ENCODE peak calls at places on chromosomes 5 and 9, in nine cellular contexts. Q is vagina; B is brain microvascular endothelial cell; P is endothelial cell; D is heart left ventricle; T is CD4-positive, alpha-beta T cell; E is osteocyte; F is H9; Z is mammary epithelial cell. L is an unnamed sample.

GRCh38 chr5:24535646-24536045 is 109.1 kb downstream of the CDH10 start:
- DNase-seq in D (no peak), Q (no peak), Z (no peak), P (no peak), F (no peak), B (no peak), T (no peak), E (no peak), L (no peak)

GRCh38 chr9:13719981-13720380 is 440.5 kb upstream of the MPDZ start:
- DNase-seq in D (no peak), B (peak), Q (no peak), Z (peak), P (no peak), T (no peak), E (no peak), F (no peak), L (no peak)

GRCh38 chr9:33449715-33450114 is 2.3 kb upstream of the AQP3 start:
- DNase-seq in Q (no peak), T (no peak), B (no peak), E (no peak), D (no peak), F (no peak), Z (no peak), P (no peak), L (no peak)

GRCh38 chr9:83238871-83239624 is 176.1 kb upstream of the RASEF start:
- DNase-seq in F (no peak), Q (no peak), E (no peak), B (no peak), Z (no peak), P (no peak), T (no peak), D (no peak), L (no peak)

GRCh38 chr9:7536310-7536939 is 263.2 kb downstream of the DMAC1 start:
- DNase-seq in D (peak), F (peak), B (peak), Z (peak), P (peak), E (no peak), T (no peak), Q (no peak), L (no peak)

GRCh38 chr9:31839273-31839672 is 545.2 kb upstream of the ACO1 start:
- DNase-seq in T (no peak), D (no peak), Z (no peak), E (no peak), F (no peak), P (no peak), B (no peak), Q (no peak), L (no peak)

GRCh38 chr9:91411096-91411771 is 12.4 kb downstream of the NFIL3 start:
- DNase-seq in F (no peak), Q (no peak), T (no peak), Z (no peak), D (no peak), B (no peak), P (no peak), E (no peak), L (no peak)

GRCh38 chr9:96176901-96177718 is 124.9 kb downstream of the HSD17B3 start:
- DNase-seq in T (no peak), E (no peak), F (peak), Q (no peak), D (peak), Z (no peak), P (no peak), B (no peak), L (no peak)

GRCh38 chr5:159444441-159445082 is 114.3 kb upstream of the IL12B start:
- DNase-seq in B (peak), Q (no peak), Z (peak), F (peak), P (no peak), D (no peak), E (no peak), T (no peak), L (no peak)

GRCh38 chr9:107749787-107750444 is 260.3 kb upstream of the KLF4 start:
- DNase-seq in P (no peak), Q (peak), E (peak), Z (peak), B (peak), T (no peak), F (peak), D (peak), L (peak)

GRCh38 chr9:19119801-19120440 is 7.4 kb downstream of the PLIN2 start:
- DNase-seq in E (no peak), Q (no peak), D (no peak), T (no peak), F (no peak), P (no peak), B (no peak), Z (peak), L (no peak)

GRCh38 chr5:36206913-36207312 is 34.8 kb downstream of the NADK2 start:
- DNase-seq in E (no peak), P (no peak), D (no peak), Z (no peak), T (no peak), F (no peak), B (no peak), Q (no peak), L (no peak)

GRCh38 chr5:125043781-125044391 is 297.4 kb upstream of the ZNF608 start:
- DNase-seq in P (no peak), D (peak), T (no peak), Q (no peak), F (no peak), B (peak), E (peak), Z (peak), L (no peak)

GRCh38 chr5:5380298-5380697 is 42.2 kb upstream of the ICE1 start:
- DNase-seq in T (no peak), Q (no peak), P (no peak), B (peak), F (no peak), D (no peak), E (no peak), Z (no peak), L (no peak)

GRCh38 chr5:177516601-177517568 is at the start of gene DDX41:
- DNase-seq in E (peak), P (peak), B (peak), T (peak), Q (peak), Z (peak), F (peak), D (peak), L (peak)

GRCh38 chr5:115415143-115415491 is 118.7 kb upstream of the CCDC112 start:
- DNase-seq in P (no peak), E (no peak), F (no peak), Z (peak), Q (no peak), T (no peak), D (peak), B (peak), L (no peak)

GRCh38 chr5:74327339-74327685 is 313.2 kb downstream of the ENC1 start:
- DNase-seq in B (no peak), E (no peak), D (no peak), Q (no peak), P (no peak), F (no peak), Z (no peak), T (no peak), L (no peak)

GRCh38 chr9:127049044-127049443 is 73.4 kb downstream of the ANGPTL2 start:
- DNase-seq in Q (peak), Z (peak), F (no peak), D (no peak), E (peak), P (peak), T (no peak), B (peak), L (no peak)

DNA sequence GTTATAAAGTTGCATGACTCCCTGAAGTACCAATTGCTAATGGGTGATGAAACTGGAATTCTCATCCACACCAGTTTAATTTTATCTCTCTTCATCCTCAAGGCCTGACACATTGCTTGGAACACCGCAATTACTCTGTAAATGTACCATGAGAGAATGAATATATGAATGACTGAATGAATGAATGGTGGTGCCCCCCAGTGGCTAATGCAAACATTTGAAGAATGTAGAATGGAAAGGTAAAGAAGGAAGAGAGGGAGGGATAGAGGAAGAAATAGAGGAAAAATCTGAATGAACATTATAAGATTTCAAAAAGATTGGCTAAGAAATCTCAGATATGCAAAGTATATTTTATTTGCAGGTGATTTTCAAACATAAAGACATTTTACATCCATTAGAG is 13.1 kb downstream of the PAPPA start:
- DNase-seq in Z (no peak), E (no peak), D (no peak), P (no peak), T (no peak), Q (no peak), F (no peak), B (no peak), L (no peak)
- TF ChIP-seq CTCF in Z (peak), E (peak), D (peak), P (peak), T (no peak), Q (no peak), F (peak), B (peak), L (no peak)

DNA sequence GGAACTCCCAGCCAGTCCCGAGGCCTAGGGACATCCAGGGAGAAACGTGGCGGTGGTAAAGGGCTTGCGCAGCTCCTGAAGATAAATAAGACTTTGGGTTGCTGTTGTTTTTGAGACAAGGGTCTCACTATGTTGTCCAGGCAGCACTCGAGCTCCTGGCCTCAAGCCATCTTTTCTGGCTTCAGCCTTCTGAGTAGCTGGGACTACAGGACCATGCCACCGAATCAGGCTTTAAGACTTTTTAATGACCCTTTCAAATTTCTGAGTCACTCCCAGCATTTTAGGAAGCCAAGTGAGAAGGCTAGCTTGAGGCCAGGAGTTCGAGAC is 704 bp upstream of the GNE start:
- DNase-seq in D (no peak), T (no peak), F (no peak), E (no peak), B (no peak), Z (no peak), P (no peak), Q (peak), L (no peak)
- TF ChIP-seq CTCF in D (no peak), T (no peak), F (no peak), E (no peak), B (no peak), Z (no peak), P (no peak), Q (no peak), L (no peak)

GRCh38 chr5:116528519-116529234 is 45.9 kb downstream of the SEMA6A start:
- DNase-seq in T (no peak), Q (no peak), P (no peak), B (no peak), Z (no peak), E (no peak), F (no peak), D (no peak), L (no peak)
- TF ChIP-seq CTCF in T (no peak), Q (no peak), P (no peak), B (no peak), Z (no peak), E (no peak), F (no peak), D (no peak), L (no peak)

GRCh38 chr9:37835821-37836220 is 35.2 kb downstream of the DCAF10 start:
- DNase-seq in D (no peak), T (no peak), F (no peak), Z (no peak), P (no peak), B (no peak), E (no peak), Q (no peak), L (no peak)

GRCh38 chr9:37840560-37841194 is 40.1 kb downstream of the DCAF10 start:
- DNase-seq in Q (no peak), F (no peak), P (no peak), E (no peak), B (peak), Z (peak), T (no peak), D (no peak), L (no peak)

GRCh38 chr9:37839491-37840461 is 39.2 kb downstream of the DCAF10 start:
- DNase-seq in F (no peak), Q (no peak), P (no peak), Z (peak), B (peak), T (no peak), E (no peak), D (no peak), L (no peak)

GRCh38 chr9:37836386-37836785 is 35.8 kb downstream of the DCAF10 start:
- DNase-seq in E (no peak), Z (no peak), T (no peak), Q (no peak), P (no peak), D (no peak), F (no peak), B (no peak), L (no peak)
- TF ChIP-seq CTCF in E (no peak), Z (no peak), T (no peak), Q (no peak), P (no peak), D (no peak), F (no peak), B (no peak), L (no peak)

DNA sequence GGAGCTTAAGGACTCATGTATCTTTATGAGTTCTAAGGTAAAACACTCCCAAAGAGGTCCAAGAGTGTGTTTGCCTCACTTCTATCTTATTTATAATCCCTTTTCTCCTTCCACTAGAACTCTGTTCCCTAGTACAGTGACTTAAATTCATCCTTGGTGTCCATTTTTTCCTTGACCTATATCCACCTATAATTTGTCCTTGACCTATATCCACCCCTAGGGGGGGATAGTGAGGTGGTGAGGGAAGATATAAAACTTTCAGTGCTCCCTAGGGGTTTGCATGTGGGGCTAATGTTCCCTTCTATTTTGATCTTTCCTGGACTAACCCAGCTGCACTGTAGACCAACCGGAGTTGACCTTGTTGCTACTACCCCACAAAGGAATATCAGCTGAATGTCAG is 83.5 kb upstream of the GNAQ start:
- DNase-seq in E (no peak), F (no peak), Z (no peak), Q (no peak), T (no peak), D (no peak), B (no peak), P (peak), L (no peak)
- TF ChIP-seq CTCF in E (peak), F (peak), Z (peak), Q (no peak), T (peak), D (no peak), B (peak), P (peak), L (no peak)

DNA sequence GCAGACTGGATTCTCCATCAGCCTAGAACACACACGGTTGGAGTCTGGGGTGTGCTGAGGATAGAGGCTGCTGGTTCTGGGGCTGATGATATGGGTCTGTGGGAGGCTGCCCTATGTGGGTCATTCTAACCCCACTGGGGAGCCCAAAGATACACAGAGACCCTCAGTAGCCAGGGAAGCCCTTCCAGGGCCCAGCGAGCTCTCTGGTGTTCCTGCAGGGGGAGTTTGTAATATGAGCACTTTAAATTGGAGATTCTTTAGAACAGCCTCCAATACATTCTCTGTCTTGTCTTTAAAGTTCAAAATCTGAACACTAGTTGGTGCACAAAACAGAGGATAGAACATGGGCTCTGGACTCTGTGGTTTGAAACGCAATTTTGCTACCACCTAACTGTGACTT is 2.4 kb downstream of the ACTL7A start:
- DNase-seq in B (no peak), Q (no peak), F (no peak), E (no peak), D (no peak), P (no peak), T (no peak), Z (no peak), L (no peak)
- TF ChIP-seq CTCF in B (peak), Q (no peak), F (peak), E (no peak), D (no peak), P (no peak), T (no peak), Z (no peak), L (no peak)

GRCh38 chr5:91052977-91053732 is 330.0 kb downstream of the ARRDC3 start:
- DNase-seq in Z (no peak), D (no peak), Q (no peak), T (no peak), P (no peak), E (no peak), B (no peak), F (no peak), L (no peak)
- TF ChIP-seq CTCF in Z (no peak), D (no peak), Q (no peak), T (no peak), P (no peak), E (no peak), B (no peak), F (no peak), L (no peak)

DNA sequence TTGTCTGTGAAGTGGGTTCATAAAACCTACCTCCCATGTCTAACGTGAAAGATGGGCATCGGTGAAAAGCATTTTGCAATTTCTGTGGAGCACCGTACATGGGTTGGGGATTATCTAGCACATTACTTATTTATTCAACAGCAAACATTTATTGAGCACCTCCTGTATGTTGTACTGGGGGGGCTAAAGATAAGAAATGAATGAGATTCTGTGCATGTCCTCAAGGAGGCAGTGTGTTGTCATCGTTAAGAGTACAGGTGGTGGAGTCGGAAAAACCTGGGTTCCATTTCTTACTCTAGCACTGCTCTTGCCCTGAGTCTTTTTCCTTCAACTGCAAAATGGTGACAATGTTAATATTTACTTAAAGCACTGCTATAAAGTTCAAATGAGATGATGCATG is 30.4 kb upstream of the DENND1A start:
- DNase-seq in F (no peak), Z (no peak), Q (no peak), B (no peak), E (no peak), P (no peak), T (no peak), D (no peak), L (no peak)
- TF ChIP-seq CTCF in F (peak), Z (no peak), Q (no peak), B (peak), E (no peak), P (peak), T (no peak), D (no peak), L (no peak)

GRCh38 chr5:72412283-72413055 is 92.3 kb downstream of the PTCD2 start:
- DNase-seq in E (no peak), B (peak), Z (no peak), Q (no peak), T (no peak), P (no peak), F (no peak), D (no peak), L (no peak)
- TF ChIP-seq CTCF in E (peak), B (peak), Z (no peak), Q (no peak), T (no peak), P (no peak), F (peak), D (no peak), L (no peak)

L was measured in omental fat pad.